ENCODE peak calls at places on chromosomes 7 and 10, in ten cellular contexts. M is SK-N-SH, B is neural progenitor cell, S is brain microvascular endothelial cell, L is AG04450, Q is heart right ventricle, Z is upper lobe of right lung, E is transverse colon, Y is Peyer's patch, V is astrocyte. F is an unnamed sample.

GRCh38 chr7:82818091-82818620 is 344.5 kb downstream of the PCLO start:
- DNase-seq in M (no peak), B (peak; percentile 79), S (no peak), L (no peak), Q (no peak), Z (no peak), E (no peak), Y (no peak), V (no peak), F (no peak)

GRCh38 chr7:74119831-74120230 is 36.2 kb downstream of the LIMK1 start:
- DNase-seq in M (no peak), B (no peak), S (no peak), L (no peak), Q (no peak), Z (no peak), E (no peak), Y (no peak), V (no peak), F (no peak)

GRCh38 chr7:100827330-100828226 is at the start of gene EPHB4:
- DNase-seq in M (peak; percentile 88), B (peak; percentile 95), S (peak; percentile 65), L (peak; percentile 72), Q (peak; percentile 84), Z (peak; percentile 89), E (peak; percentile 83), Y (peak; percentile 78), V (peak; percentile 80), F (peak; percentile 11)

GRCh38 chr10:124690971-124691370 is 53.2 kb downstream of the FAM53B start:
- DNase-seq in M (no peak), B (no peak), S (no peak), L (no peak), Q (no peak), Z (no peak), E (no peak), Y (no peak), V (no peak), F (no peak)

GRCh38 chr10:49768329-49768728 is 6.2 kb upstream of the OGDHL start:
- DNase-seq in M (peak; percentile 30), B (no peak), S (no peak), L (no peak), Q (no peak), Z (no peak), E (no peak), Y (no peak), V (no peak), F (no peak)

GRCh38 chr7:13117103-13117502 is 429.7 kb downstream of the ARL4A start:
- DNase-seq in M (no peak), B (peak; percentile 16), S (peak; percentile 12), L (no peak), Q (no peak), Z (no peak), E (no peak), Y (no peak), V (no peak), F (no peak)

GRCh38 chr10:122310311-122311050 is 39.4 kb downstream of the BTBD16 start:
- DNase-seq in M (no peak), B (no peak), S (peak; percentile 38), L (no peak), Q (no peak), Z (no peak), E (peak; percentile 58), Y (peak; percentile 86), V (peak; percentile 13), F (no peak)

GRCh38 chr7:25389489-25390106 is 161.3 kb upstream of the NPVF start:
- DNase-seq in M (peak; percentile 68), B (peak; percentile 60), S (peak; percentile 20), L (no peak), Q (no peak), Z (no peak), E (peak; percentile 13), Y (no peak), V (peak; percentile 10), F (no peak)

GRCh38 chr10:60271319-60272040 is 118.2 kb downstream of the ANK3 start:
- DNase-seq in M (no peak), B (no peak), S (no peak), L (no peak), Q (no peak), Z (no peak), E (no peak), Y (no peak), V (no peak), F (no peak)

GRCh38 chr7:128141683-128142195 is 99.3 kb upstream of the LEP start:
- DNase-seq in M (no peak), B (no peak), S (no peak), L (no peak), Q (no peak), Z (no peak), E (no peak), Y (no peak), V (no peak), F (no peak)

GRCh38 chr7:38235606-38236005 is 37.8 kb downstream of the TARP start:
- DNase-seq in M (peak; percentile 47), B (no peak), S (no peak), L (no peak), Q (no peak), Z (no peak), E (no peak), Y (no peak), V (no peak), F (no peak)

GRCh38 chr7:7870590-7870989 is 98.0 kb upstream of the GLCCI1 start:
- DNase-seq in M (no peak), B (no peak), S (no peak), L (no peak), Q (peak; percentile 14), Z (no peak), E (no peak), Y (no peak), V (no peak), F (no peak)

GRCh38 chr7:26060713-26061339 is 91.2 kb upstream of the NFE2L3 start:
- DNase-seq in M (no peak), B (no peak), S (no peak), L (no peak), Q (no peak), Z (no peak), E (no peak), Y (no peak), V (no peak), F (no peak)

GRCh38 chr7:64312826-64313225 is 935 bp upstream of the ZNF736 start:
- DNase-seq in M (no peak), B (no peak), S (no peak), L (no peak), Q (peak; percentile 12), Z (no peak), E (no peak), Y (no peak), V (no peak), F (no peak)

GRCh38 chr7:28718523-28718922 is 239.6 kb downstream of the TRIL start:
- DNase-seq in M (peak; percentile 47), B (no peak), S (no peak), L (no peak), Q (no peak), Z (no peak), E (no peak), Y (no peak), V (no peak), F (no peak)
- H3K27ac ChIP-seq in M (peak overlapping the region; percentile 30), B (no peak overlapping the region), S (no peak overlapping the region), L (no peak overlapping the region), Q (no peak overlapping the region), Z (no peak overlapping the region), E (no peak overlapping the region), Y (no peak overlapping the region), V (no peak overlapping the region), F (peak overlapping the region; percentile 63)

GRCh38 chr7:116956515-116956804 is 3.2 kb downstream of the ST7 start:
- DNase-seq in M (no peak), B (no peak), S (no peak), L (no peak), Q (no peak), Z (no peak), E (no peak), Y (no peak), V (no peak), F (no peak)
- H3K27ac ChIP-seq in M (no peak overlapping the region), B (no peak overlapping the region), S (no peak overlapping the region), L (no peak overlapping the region), Q (peak overlapping the region; percentile 35), Z (peak overlapping the region; percentile 15), E (peak overlapping the region; percentile 99), Y (no peak overlapping the region), V (no peak overlapping the region), F (peak overlapping the region; percentile 19)

GRCh38 chr10:55793024-55793423 is 568.0 kb downstream of the ZWINT start:
- DNase-seq in M (no peak), B (no peak), S (no peak), L (no peak), Q (no peak), Z (no peak), E (no peak), Y (no peak), V (no peak), F (no peak)
- H3K27ac ChIP-seq in M (no peak overlapping the region), B (no peak overlapping the region), S (no peak overlapping the region), L (no peak overlapping the region), Q (no peak overlapping the region), Z (no peak overlapping the region), E (no peak overlapping the region), Y (no peak overlapping the region), V (no peak overlapping the region), F (no peak overlapping the region)

GRCh38 chr7:150385240-150385830 is 6.2 kb downstream of the ZNF775 start:
- DNase-seq in M (peak; percentile 60), B (peak; percentile 33), S (no peak), L (no peak), Q (no peak), Z (peak; percentile 13), E (no peak), Y (no peak), V (no peak), F (no peak)

GRCh38 chr7:150389532-150389816 is 10.3 kb downstream of the ZNF775 start:
- DNase-seq in M (no peak), B (no peak), S (no peak), L (no peak), Q (no peak), Z (no peak), E (no peak), Y (no peak), V (peak; percentile 36), F (no peak)

GRCh38 chr7:150390206-150390605 is 11.1 kb downstream of the ZNF775 start:
- DNase-seq in M (no peak), B (no peak), S (no peak), L (no peak), Q (no peak), Z (no peak), E (no peak), Y (peak; percentile 23), V (no peak), F (no peak)

GRCh38 chr7:150388306-150388705 is 9.2 kb downstream of the ZNF775 start:
- DNase-seq in M (no peak), B (peak; percentile 2), S (no peak), L (no peak), Q (no peak), Z (peak; percentile 43), E (no peak), Y (no peak), V (no peak), F (no peak)

DNA sequence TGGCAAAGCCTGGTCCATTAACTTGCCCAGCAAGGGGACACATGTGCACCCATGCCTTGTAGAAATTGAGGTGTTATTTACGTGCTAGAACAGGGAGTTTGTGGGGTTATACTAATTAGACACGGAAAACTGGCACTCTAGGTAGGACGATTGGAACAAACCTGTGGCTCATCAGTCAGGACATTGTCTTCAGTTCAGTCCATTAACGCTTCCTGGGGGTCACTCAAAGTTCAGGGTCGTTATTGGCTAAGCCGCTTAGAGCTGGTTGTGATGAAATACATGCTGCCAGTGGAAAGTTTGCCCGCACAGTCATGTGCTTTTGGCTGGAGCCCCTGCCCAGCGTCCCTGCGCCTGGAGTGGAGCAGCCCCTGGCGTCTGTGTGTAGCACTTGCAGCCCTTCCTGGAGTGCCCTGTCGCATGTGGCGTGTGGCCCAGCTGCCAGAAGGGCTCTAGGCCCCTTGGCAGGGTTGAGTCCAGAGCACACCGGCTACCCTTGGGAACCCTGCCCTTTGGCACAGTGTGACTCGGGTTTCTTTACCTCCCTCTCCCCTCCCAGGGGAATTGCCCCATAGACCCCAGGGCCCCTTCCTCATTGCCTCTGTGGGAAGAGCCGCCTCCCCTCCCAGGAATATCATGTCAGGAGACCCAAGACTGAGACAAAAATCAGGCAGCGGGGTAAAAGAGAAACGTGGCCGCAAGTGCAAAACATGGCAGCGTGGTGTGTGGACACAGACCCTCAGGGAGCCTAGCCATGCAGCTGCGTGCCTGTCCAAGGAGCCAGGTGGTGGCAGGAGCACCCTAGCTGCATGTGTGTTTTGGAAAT is 9.8 kb downstream of the ZNF775 start:
- DNase-seq in M (no peak), B (peak; percentile 52), S (no peak), L (no peak), Q (peak; percentile 75), Z (peak; percentile 91), E (peak; percentile 80), Y (peak; percentile 60), V (peak; percentile 49), F (peak; percentile 64)
- H3K27ac ChIP-seq in M (no peak overlapping the region), B (no peak overlapping the region), S (no peak overlapping the region), L (no peak overlapping the region), Q (peak overlapping the region; percentile 37), Z (no peak overlapping the region), E (peak overlapping the region; percentile 66), Y (no peak overlapping the region), V (no peak overlapping the region), F (peak overlapping the region; percentile 86)